ENCODE peak calls at places on chromosome 4, in six cellular contexts. P is MCF 10A, L is cardiac muscle cell, B is right atrium auricular region, M is H9, D is stomach. F is an unnamed sample.

GRCh38 chr4:52102587-52102986 is 51.5 kb downstream of the SPATA18 start:
- DNase-seq in P (peak; percentile 38), L (no peak), B (no peak), M (no peak), D (no peak), F (peak; percentile 33)

GRCh38 chr4:138595171-138595570 is 353.0 kb upstream of the SLC7A11 start:
- DNase-seq in P (no peak), L (no peak), B (no peak), M (no peak), D (no peak), F (no peak)

GRCh38 chr4:77158487-77158861 is 1.5 kb downstream of the CCNG2 start:
- DNase-seq in P (peak; percentile 47), L (no peak), B (no peak), M (no peak), D (no peak), F (peak; percentile 29)

GRCh38 chr4:185237185-185237584 is 27.8 kb downstream of the SNX25 start:
- DNase-seq in P (no peak), L (peak; percentile 43), B (no peak), M (no peak), D (no peak), F (peak; percentile 69)

GRCh38 chr4:52052475-52052780 is 1.3 kb downstream of the SPATA18 start:
- DNase-seq in P (peak; percentile 61), L (peak; percentile 63), B (peak; percentile 59), M (no peak), D (no peak), F (peak; percentile 28)

GRCh38 chr4:88818650-88819470 is 121.2 kb upstream of the NAP1L5 start:
- DNase-seq in P (peak; percentile 70), L (peak; percentile 66), B (no peak), M (peak; percentile 49), D (peak; percentile 57), F (peak; percentile 74)

GRCh38 chr4:128455076-128455345 is 167.4 kb upstream of the PGRMC2 start:
- DNase-seq in P (peak; percentile 15), L (no peak), B (no peak), M (no peak), D (no peak), F (no peak)

GRCh38 chr4:15665738-15666365 is 10.7 kb upstream of the FBXL5 start:
- DNase-seq in P (peak; percentile 96), L (peak; percentile 49), B (no peak), M (no peak), D (no peak), F (peak; percentile 41)

GRCh38 chr4:17475481-17475880 is 36.4 kb downstream of the QDPR start:
- DNase-seq in P (peak; percentile 37), L (peak; percentile 47), B (no peak), M (no peak), D (no peak), F (peak; percentile 61)

GRCh38 chr4:76584235-76585152 is 149.5 kb downstream of the SHROOM3 start:
- DNase-seq in P (no peak), L (no peak), B (no peak), M (no peak), D (no peak), F (peak; percentile 26)

GRCh38 chr4:110514889-110515479 is 39.0 kb downstream of the ENPEP start:
- DNase-seq in P (peak; percentile 54), L (peak; percentile 51), B (no peak), M (no peak), D (no peak), F (peak; percentile 63)

GRCh38 chr4:128574706-128575105 is 234.8 kb upstream of the JADE1 start:
- DNase-seq in P (peak; percentile 79), L (peak; percentile 92), B (peak; percentile 79), M (peak; percentile 82), D (peak; percentile 85), F (peak; percentile 85)

GRCh38 chr4:86935833-86936721 is 1.3 kb downstream of the AFF1 start:
- DNase-seq in P (peak; percentile 89), L (peak; percentile 75), B (peak; percentile 82), M (peak; percentile 88), D (peak; percentile 68), F (peak; percentile 78)

GRCh38 chr4:2042207-2042946 is 16.8 kb upstream of the NAT8L start:
- DNase-seq in P (no peak), L (no peak), B (no peak), M (peak; percentile 39), D (peak; percentile 49), F (no peak)

GRCh38 chr4:185137233-185137925 is 5.7 kb upstream of the SLC25A4 start:
- DNase-seq in P (no peak), L (no peak), B (no peak), M (no peak), D (no peak), F (no peak)

GRCh38 chr4:140135529-140136021 is 18.4 kb downstream of the MAML3 start:
- DNase-seq in P (no peak), L (peak; percentile 63), B (peak; percentile 65), M (no peak), D (no peak), F (no peak)

GRCh38 chr4:123699823-123700822 is 303.5 kb downstream of the SPRY1 start:
- DNase-seq in P (peak; percentile 33), L (peak; percentile 98), B (no peak), M (no peak), D (no peak), F (peak; percentile 97)

GRCh38 chr4:62398318-62398717 is 1198.2 kb downstream of the ADGRL3 start:
- DNase-seq in P (no peak), L (no peak), B (no peak), M (no peak), D (no peak), F (no peak)

DNA sequence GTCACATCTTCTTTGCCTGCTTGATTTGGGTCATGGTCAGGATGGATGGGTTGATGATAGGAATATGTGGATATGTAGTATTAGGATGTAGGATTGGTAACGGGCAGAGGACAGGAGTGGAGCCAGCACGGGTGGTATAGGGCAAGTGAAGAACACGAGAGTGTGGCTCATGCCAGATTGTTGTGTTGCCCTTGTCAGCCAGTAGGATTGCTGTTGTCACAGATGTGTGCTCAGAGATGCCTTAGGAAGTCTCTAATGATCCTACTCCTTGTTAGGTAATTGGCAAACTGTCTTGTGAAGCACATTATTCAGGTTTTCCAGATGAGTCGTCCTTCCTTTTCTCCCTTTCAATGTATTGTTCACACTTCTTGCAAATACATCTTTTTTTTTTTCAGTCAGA is 5.5 kb downstream of the ATP10D start:
- DNase-seq in P (peak; percentile 54), L (peak; percentile 45), B (no peak), M (peak; percentile 53), D (no peak), F (peak; percentile 40)
- TF ChIP-seq CTCF in P (peak; percentile 26), L (peak; percentile 40), B (peak; percentile 50), M (peak; percentile 69), D (peak; percentile 10), F (peak; percentile 47)

DNA sequence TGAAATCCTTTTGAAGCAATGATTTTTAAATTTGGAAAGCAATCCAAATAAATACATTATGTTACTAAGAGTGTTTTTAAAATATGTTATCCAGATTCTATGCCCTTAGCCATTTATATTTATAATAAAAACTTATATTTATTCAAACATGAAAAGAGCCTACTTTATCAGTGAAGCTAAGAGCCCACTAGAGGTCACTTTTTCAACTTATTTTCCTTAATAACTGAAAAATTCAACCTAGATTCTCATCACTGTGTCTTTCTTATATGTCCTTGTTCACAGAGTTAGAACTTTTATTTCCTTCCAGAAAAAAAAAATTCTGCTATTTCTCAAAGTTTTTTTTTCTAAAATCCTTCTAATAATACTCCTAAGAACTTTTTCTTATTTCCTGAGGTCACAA is 23.9 kb downstream of the PRDM8 start:
- DNase-seq in P (peak; percentile 34), L (peak; percentile 57), B (no peak), M (no peak), D (no peak), F (peak; percentile 74)
- TF ChIP-seq CTCF in P (peak; percentile 23), L (peak; percentile 45), B (peak; percentile 33), M (no peak), D (no peak), F (peak; percentile 55)

GRCh38 chr4:168509786-168510185 is 12.9 kb downstream of the PALLD start:
- DNase-seq in P (peak; percentile 69), L (peak; percentile 85), B (no peak), M (no peak), D (no peak), F (peak; percentile 60)

GRCh38 chr4:168514249-168514852 is 17.5 kb downstream of the PALLD start:
- DNase-seq in P (peak; percentile 69), L (peak; percentile 62), B (no peak), M (no peak), D (no peak), F (peak; percentile 70)

GRCh38 chr4:168508683-168509082 is 11.8 kb downstream of the PALLD start:
- DNase-seq in P (no peak), L (no peak), B (no peak), M (no peak), D (no peak), F (no peak)

GRCh38 chr4:168515222-168516011 is 18.6 kb downstream of the PALLD start:
- DNase-seq in P (peak; percentile 89), L (no peak), B (no peak), M (no peak), D (peak; percentile 74), F (peak; percentile 33)

DNA sequence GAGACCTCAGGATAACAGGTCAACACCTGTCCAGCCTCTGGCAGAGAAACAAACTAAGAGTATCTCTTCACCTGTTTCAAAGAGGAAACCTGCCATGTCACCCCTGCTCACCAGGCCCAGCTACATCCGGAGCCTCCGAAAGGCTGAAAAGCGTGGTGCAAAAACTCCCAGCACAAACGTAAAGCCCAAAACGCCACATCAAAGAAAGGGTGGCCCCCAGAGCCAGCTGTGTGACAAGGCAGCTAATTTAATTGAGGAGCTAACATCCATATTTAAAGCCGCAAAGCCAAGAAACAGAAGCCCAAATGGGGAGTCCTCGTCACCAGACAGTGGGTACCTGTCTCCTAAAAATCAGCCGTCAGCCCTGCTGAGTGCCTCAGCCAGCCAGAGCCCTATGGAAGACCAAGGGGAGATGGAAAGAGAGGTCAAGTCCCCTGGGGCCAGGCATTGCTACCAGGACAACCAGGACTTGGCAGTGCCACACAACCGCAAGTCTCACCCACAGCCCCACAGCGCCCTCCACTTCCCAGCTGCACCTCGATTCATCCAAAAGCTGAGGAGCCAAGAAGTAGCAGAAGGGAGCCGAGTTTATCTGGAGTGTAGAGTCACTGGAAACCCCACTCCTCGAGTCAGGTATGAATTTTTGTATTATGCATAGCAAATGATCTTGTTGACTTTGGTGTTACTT is 15.1 kb downstream of the PALLD start:
- DNase-seq in P (no peak), L (no peak), B (no peak), M (peak; percentile 39), D (no peak), F (no peak)
- TF ChIP-seq CTCF in P (no peak), L (no peak), B (peak; percentile 14), M (no peak), D (no peak), F (no peak)

GRCh38 chr4:172895699-172896098 is 272.9 kb upstream of the GALNT7 start:
- DNase-seq in P (no peak), L (no peak), B (no peak), M (no peak), D (no peak), F (no peak)

GRCh38 chr4:172897046-172897445 is 271.6 kb upstream of the GALNT7 start:
- DNase-seq in P (no peak), L (no peak), B (no peak), M (no peak), D (no peak), F (no peak)

GRCh38 chr4:172887959-172888358 is 280.7 kb upstream of the GALNT7 start:
- DNase-seq in P (no peak), L (no peak), B (no peak), M (no peak), D (no peak), F (no peak)

DNA sequence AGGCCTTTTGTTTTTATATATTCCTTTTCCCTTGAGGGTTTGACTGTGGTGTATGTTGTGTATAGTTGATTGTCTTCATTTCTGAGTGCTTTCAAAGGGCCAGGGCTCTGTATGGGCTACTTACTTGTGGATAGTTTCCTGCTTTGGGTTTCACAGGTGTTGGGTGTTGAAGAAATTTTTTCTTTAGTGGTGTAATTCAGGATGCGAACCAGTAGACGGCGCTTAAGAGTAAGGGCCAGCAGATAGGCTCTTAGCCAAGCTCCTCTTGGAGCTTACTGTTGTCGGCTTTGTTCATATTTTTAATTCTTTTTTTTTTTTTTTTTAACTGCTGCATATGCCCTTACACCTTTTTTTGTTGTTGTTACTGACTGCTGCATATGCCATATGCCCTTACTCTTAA is 276.3 kb upstream of the GALNT7 start:
- DNase-seq in P (peak; percentile 51), L (no peak), B (no peak), M (peak; percentile 54), D (no peak), F (peak; percentile 22)
- TF ChIP-seq CTCF in P (peak; percentile 67), L (peak; percentile 24), B (no peak), M (peak; percentile 89), D (peak; percentile 21), F (peak; percentile 74)

F was measured in fibroblast of the aortic adventitia.